ENCODE peak calls at places on chromosome 10, in nine cellular contexts. Z is GOT3, T is RCC 7860, R is Calu3, M is brain microvascular endothelial cell, S is omental fat pad, C is HTR-8/SVneo, W is DMS153, G is HEK293T. Q is an unnamed sample.
A peak's percentile ranks its signal among the peaks of the same experiment; 100 is the strongest.

GRCh38 chr10:47402681-47403301 is 18.7 kb upstream of the ZNF488 start:
- DNase-seq in Z (peak; percentile 73), T (peak; percentile 94), R (peak; percentile 72), M (peak; percentile 81), S (no peak), C (peak; percentile 71), W (no peak), G (no peak), Q (no peak)

GRCh38 chr10:53314856-53315255 is 542.3 kb upstream of the MBL2 start:
- DNase-seq in Z (no peak), T (peak; percentile 92), R (peak; percentile 48), M (peak; percentile 99), S (no peak), C (peak; percentile 33), W (no peak), G (no peak), Q (no peak)

GRCh38 chr10:100208271-100208670 is 21.1 kb downstream of the CHUK start:
- DNase-seq in Z (no peak), T (no peak), R (no peak), M (no peak), S (no peak), C (no peak), W (no peak), G (no peak), Q (no peak)

GRCh38 chr10:71632200-71632820 is 87.3 kb downstream of the C10orf105 start:
- DNase-seq in Z (no peak), T (no peak), R (no peak), M (no peak), S (no peak), C (no peak), W (no peak), G (no peak), Q (no peak)

GRCh38 chr10:77478248-77478963 is 159.2 kb downstream of the KCNMA1 start:
- DNase-seq in Z (no peak), T (peak; percentile 78), R (no peak), M (peak; percentile 83), S (no peak), C (peak; percentile 36), W (no peak), G (no peak), Q (no peak)

GRCh38 chr10:121092341-121093099 is 241.4 kb downstream of the WDR11 start:
- DNase-seq in Z (no peak), T (peak; percentile 81), R (peak; percentile 27), M (peak; percentile 1), S (no peak), C (no peak), W (no peak), G (no peak), Q (no peak)

GRCh38 chr10:52442576-52442975 is 128.5 kb downstream of the DKK1 start:
- DNase-seq in Z (no peak), T (no peak), R (no peak), M (peak; percentile 63), S (no peak), C (no peak), W (no peak), G (no peak), Q (no peak)

GRCh38 chr10:119933179-119933578 is 40.6 kb downstream of the SEC23IP start:
- DNase-seq in Z (no peak), T (no peak), R (no peak), M (no peak), S (no peak), C (peak; percentile 13), W (no peak), G (peak; percentile 60), Q (no peak)

GRCh38 chr10:114654829-114655575 is 3.1 kb downstream of the ABLIM1 start:
- DNase-seq in Z (no peak), T (no peak), R (no peak), M (no peak), S (no peak), C (no peak), W (no peak), G (no peak), Q (no peak)

GRCh38 chr10:31704195-31704594 is 224.4 kb downstream of the ARHGAP12 start:
- DNase-seq in Z (no peak), T (no peak), R (no peak), M (no peak), S (no peak), C (no peak), W (no peak), G (no peak), Q (no peak)

GRCh38 chr10:110802551-110803238 is 69.0 kb upstream of the PDCD4 start:
- DNase-seq in Z (peak; percentile 4), T (peak; percentile 66), R (peak; percentile 5), M (peak; percentile 81), S (no peak), C (peak; percentile 30), W (peak; percentile 90), G (peak; percentile 64), Q (peak; percentile 70)

GRCh38 chr10:36492590-36493510 is 632.5 kb upstream of the ANKRD30A start:
- DNase-seq in Z (no peak), T (no peak), R (no peak), M (peak; percentile 40), S (no peak), C (no peak), W (no peak), G (no peak), Q (no peak)

GRCh38 chr10:79164075-79164474 is 95.3 kb downstream of the ZMIZ1 start:
- DNase-seq in Z (no peak), T (no peak), R (no peak), M (no peak), S (no peak), C (no peak), W (no peak), G (no peak), Q (no peak)